ENCODE peak calls at places on chromosomes 16 and 17, in ten cellular contexts. J is transverse colon, S is IMR-90, Q is ovary, Y is Peyer's patch, N is stomach, A is uterus, M is tibial nerve, H is H1, U is body of pancreas. F is an unnamed sample.

GRCh38 chr17:43013296-43013695 is 6.7 kb downstream of the IFI35 start:
- DNase-seq in U (no peak), A (no peak), S (no peak), H (no peak), Q (no peak), M (no peak), N (no peak), Y (no peak), J (no peak), F (no peak)

GRCh38 chr17:9021985-9022552 is 759 bp downstream of the NTN1 start:
- DNase-seq in M (no peak), S (peak; percentile 4), A (peak; percentile 33), N (no peak), Q (no peak), H (no peak), Y (no peak), J (no peak), U (peak; percentile 33), F (no peak)

GRCh38 chr16:3355589-3355988 is at the start of gene OR2C1:
- DNase-seq in A (no peak), U (no peak), Q (no peak), N (no peak), S (no peak), H (no peak), J (no peak), M (no peak), Y (no peak), F (no peak)

GRCh38 chr17:77738666-77739531 is 219.6 kb upstream of the TNRC6C start:
- DNase-seq in H (no peak), U (peak; percentile 14), J (no peak), Y (no peak), M (peak; percentile 52), A (no peak), S (no peak), Q (no peak), N (peak; percentile 22), F (no peak)

GRCh38 chr16:14364112-14364385 is 266.0 kb downstream of the PARN start:
- DNase-seq in A (no peak), M (no peak), H (no peak), J (no peak), Y (no peak), N (no peak), S (no peak), Q (no peak), U (no peak), F (no peak)

GRCh38 chr17:17344507-17345293 is 41.5 kb downstream of the NT5M start:
- DNase-seq in Y (no peak), H (no peak), J (no peak), Q (no peak), A (no peak), N (peak; percentile 25), S (no peak), M (no peak), U (no peak), F (no peak)

GRCh38 chr16:52861614-52862022 is 191.1 kb downstream of the CHD9NB start:
- DNase-seq in A (no peak), H (peak; percentile 3), J (peak; percentile 22), Q (no peak), N (no peak), Y (no peak), U (peak; percentile 33), M (no peak), S (no peak), F (no peak)

GRCh38 chr16:7339700-7340099 is 7.1 kb downstream of the RBFOX1 start:
- DNase-seq in A (no peak), M (no peak), S (no peak), U (no peak), Q (no peak), H (no peak), N (no peak), Y (no peak), J (no peak), F (no peak)

GRCh38 chr16:48011888-48012658 is 143.7 kb downstream of the ABCC12 start:
- DNase-seq in J (no peak), S (no peak), N (no peak), M (no peak), Q (no peak), H (no peak), A (no peak), U (no peak), Y (no peak), F (no peak)

GRCh38 chr17:47188266-47188665 is 829 bp downstream of the CDC27 start:
- DNase-seq in Q (no peak), Y (no peak), H (no peak), S (peak; percentile 73), M (no peak), N (no peak), A (no peak), J (no peak), U (peak; percentile 18), F (no peak)

GRCh38 chr17:51000835-51001638 is 119.6 kb downstream of the SPAG9 start:
- DNase-seq in Y (no peak), Q (no peak), H (no peak), N (no peak), S (peak; percentile 78), J (no peak), A (no peak), M (no peak), U (peak; percentile 36), F (no peak)

DNA sequence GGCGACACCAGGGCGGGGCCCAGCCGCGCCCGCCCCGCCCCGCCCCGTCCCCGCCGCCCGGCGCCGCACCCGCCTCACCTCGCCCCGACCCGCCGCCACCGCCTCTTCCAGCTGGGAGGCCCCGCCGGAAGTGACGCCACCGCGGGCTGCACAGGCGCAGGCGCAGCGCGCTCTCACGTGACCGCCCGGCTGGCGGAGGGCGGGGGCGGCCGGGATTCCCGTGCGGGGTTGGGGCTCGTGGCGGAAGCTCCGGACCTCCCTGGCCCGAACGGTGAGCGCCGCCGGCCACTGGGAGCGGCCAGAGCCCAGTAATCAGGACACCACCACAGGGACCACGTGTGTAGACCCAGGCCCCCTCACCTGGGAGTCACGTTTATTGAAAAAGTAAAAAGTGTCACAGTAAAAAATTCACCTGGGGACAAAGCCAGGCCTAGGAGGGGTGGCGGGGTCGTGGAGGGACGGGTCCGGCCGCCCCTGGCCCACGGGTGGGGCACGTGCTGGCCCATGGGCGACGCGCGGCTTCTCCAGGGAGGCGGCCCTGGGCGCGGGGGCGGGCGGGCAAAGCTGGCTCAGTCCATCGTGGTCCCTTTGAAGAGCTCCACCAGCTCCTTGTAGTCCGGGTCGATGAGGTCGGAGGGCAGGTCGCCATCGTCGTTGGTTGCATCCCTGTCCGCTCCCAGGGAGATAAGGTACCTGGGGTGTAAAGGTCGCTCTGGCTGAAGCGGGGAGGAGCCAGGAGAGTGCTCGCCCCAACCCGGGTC is at the start of gene MCRIP1:
- DNase-seq in M (peak; percentile 93), Y (peak; percentile 95), Q (peak; percentile 94), A (peak; percentile 96), U (peak; percentile 96), H (peak; percentile 60), J (peak; percentile 97), N (peak; percentile 98), S (peak; percentile 91), F (peak; percentile 96)
- TF ChIP-seq POLR2A in M (peak; percentile 82), Y (peak; percentile 86), Q (peak; percentile 93), A (peak; percentile 93), U (peak; percentile 80), H (no peak), J (peak; percentile 92), N (peak; percentile 85), S (peak; percentile 93), F (peak; percentile 64)

GRCh38 chr17:74752415-74752814 is 4.0 kb downstream of the NHERF1 start:
- DNase-seq in Q (no peak), M (no peak), A (no peak), S (no peak), J (no peak), U (no peak), Y (no peak), N (no peak), H (no peak), F (no peak)
- H3K36me3 ChIP-seq in Q (no peaks in the 10 kb centered on the region), M (no peaks in the 10 kb centered on the region), A (no peaks in the 10 kb centered on the region), S (no peaks in the 10 kb centered on the region), J (no peaks in the 10 kb centered on the region), U (no peaks in the 10 kb centered on the region), Y (no peaks in the 10 kb centered on the region), N (no peaks in the 10 kb centered on the region), H (peaks cover 5% of the 10 kb centered on the region), F (no peaks in the 10 kb centered on the region)

DNA sequence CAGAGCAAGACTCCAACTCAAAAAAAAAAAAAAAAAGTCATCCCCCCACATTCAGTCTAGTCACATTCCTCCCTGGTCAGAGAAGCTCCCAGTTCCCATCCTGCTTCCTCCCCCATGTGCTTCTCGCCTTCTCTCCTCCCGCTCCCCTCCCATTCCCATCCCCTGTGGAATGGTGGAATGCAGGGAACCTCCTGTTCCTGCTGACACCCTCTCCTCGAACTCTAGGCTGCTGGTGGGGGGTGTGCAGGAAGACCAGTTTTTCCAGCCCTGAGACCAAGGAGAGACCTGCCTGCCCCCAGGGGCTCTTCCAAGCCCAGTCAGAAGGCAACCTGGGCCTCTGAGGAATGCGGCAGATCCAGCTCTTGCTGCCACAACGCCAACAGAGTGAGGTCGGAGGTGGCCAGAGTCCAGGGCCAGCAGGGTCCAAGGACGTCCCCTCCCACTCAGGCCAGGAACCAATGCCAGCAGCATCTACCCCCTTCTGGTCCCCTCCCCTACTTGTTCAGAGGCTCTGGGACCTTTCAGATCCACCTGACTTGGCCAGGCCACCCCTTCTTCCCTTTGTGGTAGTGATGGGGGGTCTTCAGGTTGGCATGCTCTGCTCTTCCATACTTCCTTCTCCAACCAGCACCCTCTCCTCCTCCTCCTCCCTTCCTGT is 39.3 kb upstream of the TAC4 start:
- DNase-seq in A (no peak), N (peak; percentile 43), Q (no peak), S (no peak), J (no peak), M (no peak), H (no peak), U (peak; percentile 83), Y (no peak), F (peak; percentile 98)
- TF ChIP-seq CTCF in A (no peak), N (no peak), Q (no peak), S (no peak), J (no peak), M (no peak), H (no peak), U (no peak), Y (no peak), F (no peak)

GRCh38 chr16:70753694-70754325 is 47.1 kb downstream of the VAC14 start:
- DNase-seq in Y (no peak), H (no peak), A (no peak), M (no peak), S (no peak), U (no peak), J (no peak), N (no peak), Q (no peak), F (peak; percentile 56)

GRCh38 chr16:70753228-70753627 is 47.7 kb downstream of the VAC14 start:
- DNase-seq in H (no peak), Q (no peak), S (no peak), J (no peak), A (no peak), M (no peak), Y (no peak), U (no peak), N (no peak), F (peak; percentile 78)

GRCh38 chr16:70751593-70751992 is 49.4 kb downstream of the VAC14 start:
- DNase-seq in H (no peak), M (no peak), J (peak; percentile 33), Y (no peak), A (no peak), N (peak; percentile 55), S (no peak), U (no peak), Q (no peak), F (no peak)

GRCh38 chr16:70750893-70751467 is 50.0 kb downstream of the VAC14 start:
- DNase-seq in Q (peak; percentile 80), H (no peak), J (peak; percentile 63), S (peak; percentile 99), A (peak; percentile 90), U (peak; percentile 72), Y (peak; percentile 35), N (peak; percentile 47), M (peak; percentile 38), F (peak; percentile 95)

GRCh38 chr16:70752381-70752780 is 48.6 kb downstream of the VAC14 start:
- DNase-seq in J (no peak), S (no peak), Q (no peak), Y (no peak), N (no peak), A (no peak), M (no peak), U (no peak), H (no peak), F (no peak)
- TF ChIP-seq POLR2A in J (no peak), S (no peak), Q (no peak), Y (no peak), N (no peak), A (no peak), M (no peak), U (no peak), H (no peak), F (no peak)

F was measured in thyroid gland.